ENCODE peak calls at places on chromosomes 16 and 17, in nine cellular contexts. E is fibroblast of the aortic adventitia; X is heart left ventricle; L is CD8-positive, alpha-beta T cell; V is heart right ventricle; S is progenitor cell of endocrine pancreas; P is lower leg skin; A is cardiac muscle cell; K is tibial nerve. W is an unnamed sample.

GRCh38 chr17:76371656-76372628 is 12.5 kb upstream of the SPHK1 start:
- DNase-seq in P (no peak), K (no peak), S (no peak), L (no peak), E (peak; percentile 99), A (peak; percentile 89), X (no peak), V (no peak), W (no peak)

GRCh38 chr17:74042744-74043486 is 160.6 kb upstream of the RPL38 start:
- DNase-seq in V (no peak), L (no peak), K (no peak), P (no peak), X (no peak), E (peak; percentile 50), S (no peak), A (peak; percentile 60), W (no peak)

GRCh38 chr17:40339068-40339699 is 25.4 kb downstream of the GJD3 start:
- DNase-seq in P (no peak), K (no peak), L (no peak), V (no peak), E (no peak), X (no peak), A (no peak), S (no peak), W (no peak)

GRCh38 chr17:55811536-55811935 is 60.7 kb downstream of the PCTP start:
- DNase-seq in P (no peak), A (no peak), V (peak; percentile 32), E (no peak), L (no peak), S (no peak), X (peak; percentile 35), K (no peak), W (no peak)

GRCh38 chr16:361872-362701 is 8.3 kb downstream of the MRPL28 start:
- DNase-seq in P (no peak), K (no peak), X (peak; percentile 75), A (peak; percentile 83), L (peak; percentile 62), E (peak; percentile 65), V (peak; percentile 65), S (peak; percentile 46), W (peak; percentile 80)

GRCh38 chr17:40307691-40308289 is 1.2 kb upstream of the RARA start:
- DNase-seq in L (no peak), E (no peak), X (no peak), A (peak; percentile 67), V (no peak), P (peak; percentile 78), S (no peak), K (no peak), W (no peak)

GRCh38 chr16:1335211-1335971 is 1.9 kb downstream of the BAIAP3 start:
- DNase-seq in A (no peak), P (no peak), V (no peak), S (no peak), K (no peak), E (no peak), L (no peak), X (no peak), W (no peak)

GRCh38 chr16:48613061-48613957 is 3.3 kb upstream of the N4BP1 start:
- DNase-seq in L (peak; percentile 47), P (peak; percentile 61), V (no peak), E (peak; percentile 47), S (no peak), A (peak; percentile 73), K (no peak), X (no peak), W (no peak)

GRCh38 chr16:86661715-86662114 is 83.4 kb downstream of the FOXL1 start:
- DNase-seq in X (no peak), L (no peak), S (no peak), V (no peak), P (no peak), E (peak; percentile 51), K (no peak), A (no peak), W (no peak)

GRCh38 chr16:10088380-10088793 is 93.8 kb downstream of the GRIN2A start:
- DNase-seq in K (no peak), V (peak; percentile 19), L (no peak), A (no peak), E (peak; percentile 59), P (peak; percentile 72), S (no peak), X (peak; percentile 26), W (no peak)

GRCh38 chr16:67177743-67178699 is 5.7 kb downstream of the MATCAP1 start:
- DNase-seq in S (peak; percentile 65), A (peak; percentile 70), E (no peak), V (no peak), X (peak; percentile 70), L (no peak), P (no peak), K (no peak), W (peak; percentile 83)

GRCh38 chr16:30896203-30896889 is at the start of gene CTF1:
- DNase-seq in A (peak; percentile 88), K (peak; percentile 65), S (peak; percentile 65), X (peak; percentile 88), P (peak; percentile 92), E (peak; percentile 85), V (peak; percentile 83), L (no peak), W (peak; percentile 79)

GRCh38 chr16:12157510-12158093 is 181.1 kb downstream of the SNX29 start:
- DNase-seq in K (no peak), P (no peak), A (peak; percentile 40), V (no peak), E (peak; percentile 51), X (no peak), S (no peak), L (no peak), W (no peak)

GRCh38 chr17:27353469-27354050 is 59.6 kb downstream of the WSB1 start:
- DNase-seq in V (peak; percentile 96), P (peak; percentile 99), K (peak; percentile 83), L (peak; percentile 85), A (peak; percentile 97), E (peak; percentile 92), X (peak; percentile 95), S (peak; percentile 85), W (peak; percentile 93)

DNA sequence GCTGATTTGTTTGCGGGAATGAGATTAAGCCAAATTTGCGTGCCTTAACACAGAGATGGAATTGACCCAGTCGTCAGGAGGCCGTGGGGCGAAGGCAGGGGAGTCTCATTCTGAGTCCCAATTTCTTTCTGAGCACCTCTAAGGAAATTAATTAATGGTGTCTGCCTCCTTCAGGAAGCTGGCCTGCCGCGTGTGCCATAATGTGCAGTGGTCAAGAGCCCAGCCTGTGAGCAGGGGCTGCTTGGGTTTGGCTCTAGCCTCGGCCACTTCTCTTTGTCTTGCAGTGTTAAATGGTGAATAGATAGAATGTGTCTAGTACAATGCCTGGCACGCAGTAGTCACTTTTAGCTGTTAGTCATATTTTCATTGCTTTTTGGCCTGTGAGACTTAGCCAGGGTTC is 88.5 kb upstream of the NKD1 start:
- DNase-seq in S (no peak), L (no peak), X (no peak), K (no peak), E (no peak), P (peak; percentile 40), V (no peak), A (no peak), W (no peak)
- TF ChIP-seq CTCF in S (no peak), L (no peak), X (no peak), K (no peak), E (no peak), P (no peak), V (no peak), A (no peak), W (no peak)

GRCh38 chr17:80124351-80124981 is 22.5 kb downstream of the EIF4A3 start:
- DNase-seq in X (no peak), V (no peak), S (peak; percentile 44), A (peak; percentile 73), E (peak; percentile 56), L (no peak), K (no peak), P (peak; percentile 84), W (no peak)
- TF ChIP-seq CTCF in X (no peak), V (no peak), S (peak; percentile 84), A (peak; percentile 52), E (peak; percentile 21), L (no peak), K (no peak), P (no peak), W (no peak)

DNA sequence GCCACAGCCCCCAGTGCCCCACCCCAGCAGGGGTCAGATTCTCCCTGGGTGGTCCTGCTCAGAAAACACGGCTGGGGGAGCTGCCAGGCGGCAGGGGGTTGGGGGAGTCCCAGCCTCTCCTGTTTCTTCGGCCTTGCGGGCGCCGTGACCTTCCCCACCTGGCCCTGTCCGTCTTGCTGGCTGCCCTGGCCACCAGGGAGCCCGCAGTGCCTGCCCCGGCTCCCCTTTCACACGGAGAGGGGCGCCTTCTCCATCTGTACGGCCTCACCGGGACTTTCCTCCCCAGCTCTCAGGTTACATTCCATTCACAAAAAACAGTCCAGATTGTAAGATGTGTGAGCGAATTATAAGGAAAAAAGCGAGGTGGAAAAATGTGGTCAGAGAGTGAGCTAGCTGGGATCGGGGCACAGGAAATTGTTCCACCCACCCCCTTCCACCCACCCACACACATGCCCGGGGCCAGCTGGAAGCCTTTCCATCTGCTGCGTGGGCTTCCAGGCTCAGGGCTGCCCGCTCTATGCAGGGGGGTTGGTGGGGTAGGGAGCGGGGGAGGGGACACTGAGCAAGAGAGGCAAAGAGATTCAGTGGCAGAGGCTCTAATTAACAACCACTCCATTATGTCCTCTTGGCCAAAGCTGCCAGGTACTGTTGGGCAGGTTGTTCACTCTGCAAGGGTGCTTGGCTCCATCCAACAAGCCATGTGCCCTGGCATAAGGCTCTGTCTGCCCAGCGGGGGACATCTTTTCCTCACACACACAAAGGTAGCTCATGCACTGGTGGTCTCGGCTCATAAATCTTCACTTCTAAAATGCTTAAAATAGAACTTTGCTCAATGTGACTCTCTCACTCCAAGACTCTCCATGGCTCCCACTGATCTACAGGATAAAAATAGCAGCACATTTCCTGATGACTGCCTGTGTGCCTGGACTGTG is 14.7 kb upstream of the CIBAR2 start:
- DNase-seq in P (no peak), K (no peak), E (peak; percentile 85), X (no peak), S (no peak), L (no peak), A (peak; percentile 94), V (no peak), W (no peak)
- TF ChIP-seq CTCF in P (no peak), K (no peak), E (no peak), X (no peak), S (peak; percentile 11), L (no peak), A (peak; percentile 6), V (no peak), W (no peak)

DNA sequence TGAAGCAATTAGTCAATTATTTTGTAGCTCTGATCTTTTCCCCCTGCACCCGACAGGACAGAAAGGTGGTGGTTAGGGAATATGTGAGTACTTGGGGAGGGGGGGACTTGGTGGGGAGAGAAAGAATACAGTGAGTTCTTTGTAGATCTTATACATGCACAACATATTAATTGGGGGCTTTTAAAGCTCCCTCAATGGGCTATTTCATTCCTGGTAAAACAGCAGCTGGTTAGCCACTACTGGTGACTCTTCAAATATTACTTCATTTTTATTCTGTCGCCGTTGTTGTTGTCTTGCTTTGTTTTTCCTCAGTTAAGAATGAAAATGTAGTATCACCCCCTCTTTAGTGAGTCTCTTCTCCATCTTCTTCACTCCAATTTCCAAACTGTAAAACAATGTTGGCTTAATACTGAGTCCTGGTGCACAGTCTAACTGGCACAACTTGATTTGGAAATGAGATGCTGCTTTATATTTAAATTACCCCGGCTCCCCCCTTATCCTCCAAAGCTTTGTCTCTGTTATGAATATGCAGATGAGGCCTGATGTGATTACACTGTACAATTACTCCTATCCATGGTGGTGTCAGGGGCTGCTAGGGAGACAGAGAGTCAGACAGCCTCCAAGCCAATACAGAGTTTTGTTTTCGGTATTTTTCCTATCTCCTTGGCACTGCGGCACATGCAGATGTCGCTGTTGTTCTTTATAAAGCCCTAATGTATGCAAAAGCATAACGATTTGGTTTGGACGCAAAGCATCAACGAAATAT is 256.8 kb upstream of the PMFBP1 start:
- DNase-seq in V (no peak), K (no peak), L (no peak), E (no peak), A (no peak), S (no peak), X (no peak), P (no peak), W (no peak)
- TF ChIP-seq CTCF in V (no peak), K (no peak), L (no peak), E (no peak), A (no peak), S (no peak), X (no peak), P (no peak), W (no peak)

W was measured in lung.